ENCODE peak calls at places on chromosomes 1 and 21, in eight cellular contexts. L, C, X, A, H, B, W and E are unnamed samples.

GRCh38 chr1:1563688-1564087 is 11.0 kb downstream of the SSU72 start:
- DNase-seq in H (no peak), W (no peak), C (no peak), L (no peak), X (no peak), A (no peak), B (no peak), E (no peak)

GRCh38 chr1:23809751-23810171 is 9.2 kb upstream of the GALE start:
- DNase-seq in C (no peak), B (peak; percentile 62), A (peak; percentile 63), X (peak; percentile 83), W (peak; percentile 42), H (peak; percentile 41), L (peak; percentile 63), E (no peak)

GRCh38 chr1:116971481-116971880 is 30.1 kb upstream of the CD101 start:
- DNase-seq in X (no peak), W (no peak), H (no peak), C (no peak), L (no peak), A (no peak), B (no peak), E (no peak)

GRCh38 chr1:215957692-215958091 is 390.6 kb downstream of the KCTD3 start:
- DNase-seq in A (no peak), L (peak; percentile 2), X (no peak), H (no peak), B (no peak), C (no peak), W (no peak), E (no peak)

GRCh38 chr1:22753396-22754083 is 42.9 kb downstream of the EPHB2 start:
- DNase-seq in X (no peak), L (peak; percentile 91), H (no peak), B (no peak), W (no peak), C (peak; percentile 52), A (no peak), E (peak; percentile 84)

GRCh38 chr1:80799457-80799856 is 1001.3 kb upstream of the ADGRL2 start:
- DNase-seq in X (no peak), L (no peak), H (no peak), W (no peak), B (no peak), A (no peak), C (no peak), E (no peak)

GRCh38 chr1:155646307-155646706 is 36.3 kb downstream of the MSTO1 start:
- DNase-seq in X (no peak), H (no peak), W (no peak), C (no peak), B (no peak), A (no peak), L (peak; percentile 51), E (no peak)

GRCh38 chr1:27517907-27518718 is 28.1 kb upstream of the WASF2 start:
- DNase-seq in X (no peak), C (no peak), A (no peak), H (no peak), B (no peak), L (no peak), W (no peak), E (no peak)

GRCh38 chr1:245245021-245245667 is 90.4 kb downstream of the KIF26B start:
- DNase-seq in A (no peak), L (no peak), B (no peak), C (no peak), H (no peak), X (peak; percentile 57), W (no peak), E (no peak)

GRCh38 chr1:206887701-206888100 is 9.5 kb upstream of the IL24 start:
- DNase-seq in H (no peak), W (no peak), L (no peak), A (no peak), B (no peak), X (no peak), C (no peak), E (no peak)

GRCh38 chr1:9320520-9321479 is 28.1 kb downstream of the SPSB1 start:
- DNase-seq in B (no peak), X (no peak), L (no peak), A (no peak), C (peak; percentile 41), W (no peak), H (no peak), E (no peak)

GRCh38 chr21:34857874-34858273 is 189.1 kb downstream of the CLIC6 start:
- DNase-seq in X (no peak), H (no peak), A (no peak), W (no peak), L (no peak), C (no peak), B (no peak), E (no peak)
- TF ChIP-seq CTCF in X (no peak), H (no peak), A (peak; percentile 62), W (no peak), L (peak; percentile 32), C (peak; percentile 39), B (no peak), E (peak; percentile 19)

GRCh38 chr1:90718411-90719320 is 1.6 kb upstream of the BARHL2 start:
- DNase-seq in X (no peak), C (no peak), W (no peak), H (no peak), A (no peak), L (no peak), B (no peak), E (no peak)
- H3K4me3 ChIP-seq in X (peak overlapping the region; percentile 35), C (peak overlapping the region; percentile 43), W (no peak overlapping the region), H (no peak overlapping the region), A (no peak overlapping the region), L (peak overlapping the region; percentile 51), B (peak overlapping the region; percentile 6), E (no peak overlapping the region)

GRCh38 chr21:28893687-28894086 is 99.0 kb downstream of the LTN1 start:
- DNase-seq in B (no peak), C (no peak), A (no peak), L (no peak), X (no peak), W (no peak), H (no peak), E (no peak)
- TF ChIP-seq CTCF in B (no peak), C (no peak), A (no peak), L (no peak), X (no peak), W (no peak), H (no peak), E (no peak)

DNA sequence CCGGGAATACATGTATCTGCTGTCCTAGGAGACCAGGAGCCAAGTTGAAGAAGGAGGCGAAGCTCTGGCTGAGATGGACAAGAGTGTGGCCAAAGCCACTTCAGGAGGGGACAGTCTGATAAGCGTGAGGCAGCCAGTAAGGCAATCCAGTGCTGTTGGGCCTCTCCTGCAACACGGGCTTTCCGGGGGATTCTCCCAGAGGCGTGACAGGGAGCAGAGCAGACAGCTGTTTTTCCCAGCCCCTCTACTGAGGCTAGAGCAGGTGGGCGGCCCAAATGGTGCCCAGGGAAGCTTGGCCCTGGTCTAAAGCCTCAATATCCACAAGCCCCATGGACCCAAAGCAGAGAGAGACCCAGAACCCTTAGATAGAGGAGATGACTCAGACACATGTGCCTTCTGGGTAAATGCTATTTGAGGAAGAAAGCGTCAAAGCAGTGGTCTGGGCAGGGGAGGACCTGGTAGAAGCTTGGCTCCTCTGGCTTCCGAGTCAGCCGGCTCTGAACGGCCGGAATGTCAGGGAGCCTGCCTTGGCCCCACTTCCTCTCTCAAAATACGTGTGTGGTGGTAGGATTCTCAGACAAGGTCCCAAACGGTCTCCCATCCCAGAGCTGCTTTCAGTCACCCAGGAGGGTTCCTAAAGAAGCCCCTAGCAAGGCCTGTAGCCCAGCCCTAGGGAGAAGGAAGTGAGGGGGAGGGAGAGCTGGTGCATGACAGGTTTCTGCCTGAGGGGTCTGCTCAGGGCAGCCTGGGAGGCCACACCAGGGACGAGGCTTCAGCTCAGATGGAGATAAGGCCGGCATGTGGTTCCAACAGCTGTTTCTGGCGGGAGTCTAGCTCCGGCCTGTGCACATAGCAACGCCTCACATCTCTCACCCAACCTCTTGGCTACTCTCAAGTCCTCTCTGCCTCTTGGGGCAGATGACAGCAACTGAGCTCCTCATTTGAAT is 28.9 kb downstream of the PIK3C2B start:
- DNase-seq in C (no peak), A (no peak), X (no peak), L (no peak), H (no peak), W (no peak), B (peak; percentile 56), E (no peak)
- H3K4me3 ChIP-seq in C (no peak overlapping the region), A (no peak overlapping the region), X (no peak overlapping the region), L (no peak overlapping the region), H (no peak overlapping the region), W (no peak overlapping the region), B (no peak overlapping the region), E (no peak overlapping the region)